ENCODE peak calls at places on chromosomes 1 and 21, in seven cellular contexts. One of them, this sample, is unnamed. For H3K9me3 and H3K4me1, the result is how much of the 10 kb centered on the place peaks cover.

GRCh38 chr1:65398083-65398482 is 22.4 kb upstream of the LEPR start:
- DNase-seq in IMR-90: no peak
- DNase-seq in prostate gland: no peak
- DNase-seq in GM12878: no peak
- DNase-seq in heart left ventricle: no peak
- DNase-seq in body of pancreas: no peak
- DNase-seq in stomach: no peak
- DNase-seq in this sample: no peak

GRCh38 chr1:113858982-113859381 is 12.5 kb downstream of the PTPN22 start:
- DNase-seq in prostate gland: no peak
- DNase-seq in stomach: no peak
- DNase-seq in body of pancreas: no peak
- DNase-seq in heart left ventricle: no peak
- DNase-seq in IMR-90: no peak
- DNase-seq in GM12878: no peak
- DNase-seq in this sample: no peak

GRCh38 chr1:55321947-55322346 is 106.8 kb upstream of the USP24 start:
- DNase-seq in IMR-90: peak
- DNase-seq in prostate gland: no peak
- DNase-seq in body of pancreas: no peak
- DNase-seq in heart left ventricle: no peak
- DNase-seq in stomach: no peak
- DNase-seq in GM12878: no peak
- DNase-seq in this sample: no peak

GRCh38 chr1:180027949-180028445 is 73.4 kb downstream of the CEP350 start:
- DNase-seq in heart left ventricle: no peak
- DNase-seq in body of pancreas: no peak
- DNase-seq in stomach: no peak
- DNase-seq in GM12878: no peak
- DNase-seq in prostate gland: no peak
- DNase-seq in IMR-90: peak
- DNase-seq in this sample: no peak

GRCh38 chr1:19811206-19811851 is 3.8 kb downstream of the RNF186 start:
- DNase-seq in prostate gland: no peak
- DNase-seq in GM12878: no peak
- DNase-seq in IMR-90: peak
- DNase-seq in body of pancreas: peak
- DNase-seq in heart left ventricle: peak
- DNase-seq in stomach: peak
- DNase-seq in this sample: no peak

GRCh38 chr1:6094801-6095505 is 49.3 kb downstream of the KCNAB2 start:
- DNase-seq in prostate gland: no peak
- DNase-seq in stomach: no peak
- DNase-seq in heart left ventricle: no peak
- DNase-seq in body of pancreas: no peak
- DNase-seq in IMR-90: no peak
- DNase-seq in GM12878: no peak
- DNase-seq in this sample: no peak

GRCh38 chr1:225811622-225812487 is 1.9 kb downstream of the EPHX1 start:
- DNase-seq in body of pancreas: peak
- DNase-seq in IMR-90: no peak
- DNase-seq in prostate gland: no peak
- DNase-seq in heart left ventricle: no peak
- DNase-seq in stomach: no peak
- DNase-seq in GM12878: no peak
- DNase-seq in this sample: no peak

GRCh38 chr1:110561631-110562030 is 42.7 kb upstream of the KCNA10 start:
- DNase-seq in GM12878: no peak
- DNase-seq in prostate gland: no peak
- DNase-seq in heart left ventricle: no peak
- DNase-seq in IMR-90: no peak
- DNase-seq in stomach: no peak
- DNase-seq in body of pancreas: no peak
- DNase-seq in this sample: no peak

GRCh38 chr1:40980453-40981121 is 1.1 kb downstream of the CTPS1 start:
- DNase-seq in prostate gland: no peak
- DNase-seq in IMR-90: peak
- DNase-seq in stomach: peak
- DNase-seq in body of pancreas: peak
- DNase-seq in heart left ventricle: peak
- DNase-seq in GM12878: no peak
- DNase-seq in this sample: no peak

GRCh38 chr1:207823880-207824566 is 72.2 kb downstream of the CD46 start:
- DNase-seq in GM12878: peak
- DNase-seq in heart left ventricle: peak
- DNase-seq in prostate gland: peak
- DNase-seq in body of pancreas: peak
- DNase-seq in stomach: peak
- DNase-seq in IMR-90: peak
- DNase-seq in this sample: peak

GRCh38 chr21:32710069-32710784 is 17.6 kb downstream of the SYNJ1 start:
- DNase-seq in stomach: no peak
- DNase-seq in IMR-90: no peak
- DNase-seq in prostate gland: no peak
- DNase-seq in heart left ventricle: no peak
- DNase-seq in GM12878: no peak
- DNase-seq in body of pancreas: no peak
- DNase-seq in this sample: no peak

GRCh38 chr1:227845519-227845918 is 30.0 kb downstream of the PRSS38 start:
- DNase-seq in GM12878: no peak
- DNase-seq in heart left ventricle: no peak
- DNase-seq in body of pancreas: no peak
- DNase-seq in prostate gland: no peak
- DNase-seq in IMR-90: no peak
- DNase-seq in stomach: no peak
- DNase-seq in this sample: no peak

GRCh38 chr21:43800566-43800965 is 11.2 kb downstream of the RRP1 start:
- DNase-seq in stomach: no peak
- DNase-seq in heart left ventricle: no peak
- DNase-seq in GM12878: no peak
- DNase-seq in body of pancreas: no peak
- DNase-seq in prostate gland: no peak
- DNase-seq in IMR-90: no peak
- DNase-seq in this sample: no peak

GRCh38 chr1:46529031-46529630 is 22.3 kb downstream of the KNCN start:
- DNase-seq in heart left ventricle: no peak
- DNase-seq in prostate gland: no peak
- DNase-seq in stomach: no peak
- DNase-seq in GM12878: no peak
- DNase-seq in body of pancreas: no peak
- DNase-seq in IMR-90: no peak
- DNase-seq in this sample: no peak

GRCh38 chr1:12275370-12275769 is 45.5 kb downstream of the VPS13D start:
- DNase-seq in body of pancreas: peak
- DNase-seq in IMR-90: no peak
- DNase-seq in GM12878: no peak
- DNase-seq in heart left ventricle: no peak
- DNase-seq in prostate gland: no peak
- DNase-seq in stomach: peak
- DNase-seq in this sample: no peak

GRCh38 chr21:36663033-36663855 is 35.7 kb upstream of the SIM2 start:
- DNase-seq in IMR-90: peak
- DNase-seq in prostate gland: no peak
- DNase-seq in heart left ventricle: no peak
- DNase-seq in stomach: no peak
- DNase-seq in GM12878: no peak
- DNase-seq in body of pancreas: no peak
- DNase-seq in this sample: no peak

GRCh38 chr1:226569879-226570547 is 21.4 kb downstream of the STUM start:
- DNase-seq in body of pancreas: no peak
- DNase-seq in GM12878: no peak
- DNase-seq in IMR-90: no peak
- DNase-seq in stomach: no peak
- DNase-seq in heart left ventricle: no peak
- DNase-seq in prostate gland: no peak
- DNase-seq in this sample: no peak

GRCh38 chr1:56898005-56898373 is 43.4 kb downstream of the C8A start:
- DNase-seq in body of pancreas: no peak
- DNase-seq in IMR-90: no peak
- DNase-seq in heart left ventricle: no peak
- DNase-seq in prostate gland: no peak
- DNase-seq in stomach: no peak
- DNase-seq in GM12878: no peak
- DNase-seq in this sample: no peak

GRCh38 chr1:38712046-38712445 is 147.5 kb downstream of the RRAGC start:
- DNase-seq in body of pancreas: no peak
- DNase-seq in prostate gland: no peak
- DNase-seq in heart left ventricle: no peak
- DNase-seq in stomach: no peak
- DNase-seq in GM12878: no peak
- DNase-seq in IMR-90: no peak
- DNase-seq in this sample: no peak

GRCh38 chr1:6866825-6867224 is 81.6 kb downstream of the CAMTA1 start:
- DNase-seq in body of pancreas: no peak
- DNase-seq in IMR-90: no peak
- DNase-seq in stomach: no peak
- DNase-seq in prostate gland: no peak
- DNase-seq in GM12878: no peak
- DNase-seq in heart left ventricle: no peak
- DNase-seq in this sample: no peak

GRCh38 chr1:2809656-2810055 is 8.2 kb upstream of the TTC34 start:
- DNase-seq in IMR-90: no peak
- DNase-seq in stomach: no peak
- DNase-seq in body of pancreas: no peak
- DNase-seq in prostate gland: no peak
- DNase-seq in GM12878: no peak
- DNase-seq in heart left ventricle: no peak
- DNase-seq in this sample: no peak
- H3K9me3 ChIP-seq in IMR-90: half or more
- H3K9me3 ChIP-seq in stomach: under half
- H3K9me3 ChIP-seq in body of pancreas: under half
- H3K9me3 ChIP-seq in prostate gland: under half
- H3K9me3 ChIP-seq in GM12878: under half
- H3K9me3 ChIP-seq in heart left ventricle: under half
- H3K9me3 ChIP-seq in this sample: under half

GRCh38 chr1:155051342-155051776 is 243 bp downstream of the ADAM15 start:
- DNase-seq in heart left ventricle: no peak
- DNase-seq in stomach: no peak
- DNase-seq in prostate gland: no peak
- DNase-seq in body of pancreas: no peak
- DNase-seq in GM12878: no peak
- DNase-seq in IMR-90: no peak
- DNase-seq in this sample: no peak
- TF ChIP-seq POLR2A in heart left ventricle: peak
- TF ChIP-seq POLR2A in stomach: no peak
- TF ChIP-seq POLR2A in prostate gland: peak
- TF ChIP-seq POLR2A in body of pancreas: peak
- TF ChIP-seq POLR2A in GM12878: no peak
- TF ChIP-seq POLR2A in IMR-90: peak
- TF ChIP-seq POLR2A in this sample: no peak

DNA sequence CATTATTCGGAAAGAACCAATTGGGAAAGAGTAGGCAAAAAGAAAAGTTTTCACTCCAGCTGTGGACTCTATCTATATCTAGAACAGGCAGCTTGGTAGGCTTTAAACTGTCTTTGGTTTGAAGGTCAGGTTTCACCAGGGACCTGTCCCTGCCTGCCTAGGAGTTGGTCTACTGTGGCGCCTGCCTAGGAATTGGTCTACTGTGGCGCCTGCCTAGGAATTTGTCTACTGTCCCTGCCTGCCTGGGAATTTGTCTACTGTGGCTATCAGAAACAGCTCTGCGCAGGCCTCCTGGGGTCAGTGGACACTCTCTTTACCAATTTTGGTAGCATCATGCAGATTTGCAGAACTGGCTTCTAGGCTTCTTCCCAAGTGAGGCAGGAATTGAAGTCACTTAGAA is 13.8 kb downstream of the USP25 start:
- DNase-seq in body of pancreas: no peak
- DNase-seq in IMR-90: no peak
- DNase-seq in stomach: no peak
- DNase-seq in GM12878: no peak
- DNase-seq in prostate gland: no peak
- DNase-seq in heart left ventricle: no peak
- DNase-seq in this sample: no peak
- H3K4me1 ChIP-seq in body of pancreas: under half
- H3K4me1 ChIP-seq in IMR-90: under half
- H3K4me1 ChIP-seq in stomach: half or more
- H3K4me1 ChIP-seq in GM12878: under half
- H3K4me1 ChIP-seq in prostate gland: under half
- H3K4me1 ChIP-seq in heart left ventricle: under half
- H3K4me1 ChIP-seq in this sample: half or more

DNA sequence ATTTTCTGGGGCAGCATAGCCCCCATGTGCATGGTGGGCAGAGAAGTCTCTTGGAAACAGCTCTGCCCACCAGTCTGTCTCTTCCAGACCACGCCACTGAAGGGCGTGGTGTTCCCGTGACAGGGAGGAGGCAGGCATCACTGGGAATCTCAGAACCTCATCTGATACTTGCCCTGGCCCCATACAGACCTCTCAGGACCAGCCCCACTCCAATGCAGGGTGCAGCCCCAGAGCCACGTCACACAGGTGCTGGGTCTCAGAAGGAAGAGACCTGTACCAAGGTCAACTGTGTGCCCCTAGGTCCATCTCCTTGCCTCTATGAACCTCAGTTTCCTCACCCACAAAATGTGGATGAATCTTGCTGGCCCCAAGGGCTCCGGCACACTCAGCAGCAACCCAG is 7.3 kb downstream of the RAP1GAP start:
- DNase-seq in body of pancreas: peak
- DNase-seq in heart left ventricle: no peak
- DNase-seq in IMR-90: no peak
- DNase-seq in GM12878: no peak
- DNase-seq in prostate gland: no peak
- DNase-seq in stomach: no peak
- DNase-seq in this sample: no peak
- H3K9me3 ChIP-seq in body of pancreas: under half
- H3K9me3 ChIP-seq in heart left ventricle: under half
- H3K9me3 ChIP-seq in IMR-90: under half
- H3K9me3 ChIP-seq in GM12878: under half
- H3K9me3 ChIP-seq in prostate gland: under half
- H3K9me3 ChIP-seq in stomach: under half
- H3K9me3 ChIP-seq in this sample: under half

GRCh38 chr1:151051356-151052009 is 3.9 kb downstream of the C1orf56 start:
- DNase-seq in IMR-90: no peak
- DNase-seq in heart left ventricle: no peak
- DNase-seq in stomach: no peak
- DNase-seq in body of pancreas: no peak
- DNase-seq in GM12878: no peak
- DNase-seq in prostate gland: no peak
- DNase-seq in this sample: no peak
- TF ChIP-seq POLR2A in IMR-90: no peak
- TF ChIP-seq POLR2A in heart left ventricle: no peak
- TF ChIP-seq POLR2A in stomach: no peak
- TF ChIP-seq POLR2A in body of pancreas: no peak
- TF ChIP-seq POLR2A in GM12878: no peak
- TF ChIP-seq POLR2A in prostate gland: no peak
- TF ChIP-seq POLR2A in this sample: no peak

GRCh38 chr1:203500279-203500678 is 6.3 kb downstream of the OPTC start:
- DNase-seq in heart left ventricle: no peak
- DNase-seq in IMR-90: no peak
- DNase-seq in stomach: no peak
- DNase-seq in body of pancreas: no peak
- DNase-seq in GM12878: no peak
- DNase-seq in prostate gland: no peak
- DNase-seq in this sample: no peak
- H3K4me1 ChIP-seq in heart left ventricle: under half
- H3K4me1 ChIP-seq in IMR-90: under half
- H3K4me1 ChIP-seq in stomach: under half
- H3K4me1 ChIP-seq in body of pancreas: under half
- H3K4me1 ChIP-seq in GM12878: under half
- H3K4me1 ChIP-seq in prostate gland: under half
- H3K4me1 ChIP-seq in this sample: under half

GRCh38 chr1:155695608-155696007 is 6.7 kb downstream of the DAP3 start:
- DNase-seq in IMR-90: no peak
- DNase-seq in heart left ventricle: no peak
- DNase-seq in body of pancreas: no peak
- DNase-seq in prostate gland: no peak
- DNase-seq in GM12878: no peak
- DNase-seq in stomach: no peak
- DNase-seq in this sample: no peak
- H3K9me3 ChIP-seq in IMR-90: under half
- H3K9me3 ChIP-seq in heart left ventricle: under half
- H3K9me3 ChIP-seq in body of pancreas: under half
- H3K9me3 ChIP-seq in prostate gland: under half
- H3K9me3 ChIP-seq in GM12878: under half
- H3K9me3 ChIP-seq in stomach: under half
- H3K9me3 ChIP-seq in this sample: under half